ENCODE peak calls at places on chromosomes 4 and X, in eight cellular contexts. T, I, U, P, W, D, C and L are unnamed samples.

GRCh38 chrX:8921615-8922014 is 112.3 kb downstream of the FAM9B start:
- DNase-seq in T (no peak), I (no peak), U (no peak), P (no peak), W (no peak), D (no peak), C (no peak), L (no peak)

GRCh38 chr4:81460115-81460836 is 11.4 kb downstream of the RASGEF1B start:
- DNase-seq in T (no peak), I (no peak), U (no peak), P (no peak), W (no peak), D (no peak), C (no peak), L (no peak)

GRCh38 chr4:146263785-146264184 is 49.4 kb downstream of the REELD1 start:
- DNase-seq in T (no peak), I (no peak), U (no peak), P (no peak), W (no peak), D (no peak), C (no peak), L (no peak)

GRCh38 chrX:131633285-131633917 is 89.5 kb downstream of the OR13H1 start:
- DNase-seq in T (peak), I (peak), U (peak), P (peak), W (peak), D (peak), C (peak), L (peak)

GRCh38 chr4:172952052-172952451 is 216.6 kb upstream of the GALNT7 start:
- DNase-seq in T (no peak), I (no peak), U (no peak), P (no peak), W (no peak), D (no peak), C (no peak), L (no peak)

GRCh38 chr4:189143255-189143654 is 797.4 kb upstream of the FRG1 start:
- DNase-seq in T (no peak), I (no peak), U (peak), P (peak), W (no peak), D (no peak), C (no peak), L (peak)

GRCh38 chrX:114580336-114580735 is 3.5 kb upstream of the HTR2C start:
- DNase-seq in T (no peak), I (no peak), U (no peak), P (no peak), W (no peak), D (no peak), C (no peak), L (no peak)

GRCh38 chr4:95549246-95550138 is 719 bp upstream of the UNC5C start:
- DNase-seq in T (no peak), I (peak), U (peak), P (peak), W (peak), D (peak), C (peak), L (peak)

GRCh38 chr4:76704133-76704881 is 193.6 kb downstream of the SOWAHB start:
- DNase-seq in T (no peak), I (no peak), U (peak), P (no peak), W (no peak), D (no peak), C (no peak), L (peak)

GRCh38 chr4:10002278-10002677 is 19.0 kb downstream of the SLC2A9 start:
- DNase-seq in T (no peak), I (no peak), U (no peak), P (no peak), W (no peak), D (no peak), C (no peak), L (no peak)

GRCh38 chr4:74038161-74039064 is at the start of gene CXCL3:
- DNase-seq in T (peak), I (peak), U (peak), P (peak), W (peak), D (peak), C (peak), L (peak)